ENCODE peak calls at places on chromosomes 3 and 15, in nine cellular contexts. R is cardiac muscle cell, Q is psoas muscle, V is GM12864, G is fibroblast of pulmonary artery, Z is fibroblast of lung, S is heart right ventricle, T is astrocyte, O is astrocyte of the spinal cord. J is an unnamed sample.

GRCh38 chr15:78291052-78291451 is 8.4 kb downstream of the SKIC8 start:
- DNase-seq in Z (no peak), S (no peak), R (no peak), O (no peak), G (no peak), V (no peak), Q (no peak), T (no peak), J (no peak)

GRCh38 chr3:59451041-59451763 is 401.4 kb upstream of the CFAP20DC start:
- DNase-seq in S (peak; percentile 12), G (no peak), Q (no peak), Z (peak; percentile 16), V (peak; percentile 97), R (no peak), T (no peak), O (no peak), J (no peak)

GRCh38 chr3:181629701-181630100 is 82.0 kb upstream of the SOX2 start:
- DNase-seq in Q (no peak), V (no peak), Z (peak; percentile 32), R (peak; percentile 7), S (no peak), T (no peak), G (no peak), O (no peak), J (no peak)

GRCh38 chr3:115790759-115791158 is 167.4 kb downstream of the GAP43 start:
- DNase-seq in Z (peak; percentile 100), V (no peak), O (peak; percentile 98), G (peak; percentile 96), R (peak; percentile 90), Q (no peak), S (no peak), T (peak; percentile 100), J (peak; percentile 80)

GRCh38 chr3:125140011-125140813 is 72.3 kb downstream of the SLC12A8 start:
- DNase-seq in V (no peak), G (peak; percentile 46), T (peak; percentile 86), Q (no peak), S (no peak), Z (peak; percentile 90), R (peak; percentile 58), O (peak; percentile 58), J (no peak)

GRCh38 chr3:150480802-150481201 is 65.5 kb downstream of the SERP1 start:
- DNase-seq in Z (no peak), T (no peak), O (no peak), Q (no peak), R (no peak), G (no peak), S (no peak), V (no peak), J (no peak)

GRCh38 chr15:87755226-87755625 is 501.3 kb downstream of the NTRK3 start:
- DNase-seq in S (no peak), Z (no peak), G (no peak), R (no peak), O (no peak), T (no peak), V (no peak), Q (no peak), J (no peak)

GRCh38 chr15:82063055-82063454 is 17.2 kb upstream of the MEX3B start:
- DNase-seq in T (no peak), S (no peak), Q (no peak), V (no peak), G (no peak), O (no peak), R (no peak), Z (no peak), J (no peak)

GRCh38 chr3:171206283-171206682 is 179.8 kb upstream of the SLC2A2 start:
- DNase-seq in S (no peak), O (no peak), Q (no peak), R (no peak), T (no peak), G (no peak), V (peak; percentile 40), Z (no peak), J (no peak)

GRCh38 chr15:80929689-80930088 is 59.9 kb downstream of the MESD start:
- DNase-seq in O (peak; percentile 24), Q (no peak), Z (peak; percentile 88), R (no peak), G (no peak), V (no peak), T (peak; percentile 86), S (no peak), J (no peak)

GRCh38 chr3:89107461-89108035 is at the start of gene EPHA3:
- DNase-seq in Z (peak; percentile 84), S (peak; percentile 82), O (peak; percentile 78), G (peak; percentile 60), V (no peak), T (peak; percentile 74), R (peak; percentile 75), Q (peak; percentile 85), J (peak; percentile 5)

GRCh38 chr3:183988216-183988790 is 29.4 kb downstream of the ABCC5 start:
- DNase-seq in R (peak; percentile 76), V (no peak), Z (peak; percentile 77), T (peak; percentile 72), G (peak; percentile 17), Q (no peak), O (peak; percentile 47), S (no peak), J (peak; percentile 52)

GRCh38 chr15:66721501-66721937 is 19.5 kb downstream of the SMAD6 start:
- DNase-seq in O (no peak), Z (no peak), S (no peak), V (no peak), T (no peak), Q (no peak), G (no peak), R (no peak), J (no peak)

GRCh38 chr3:23806322-23807160 is 786 bp downstream of the UBE2E1 start:
- DNase-seq in O (peak; percentile 20), V (no peak), R (no peak), G (peak; percentile 11), Q (peak; percentile 66), Z (peak; percentile 9), S (peak; percentile 41), T (no peak), J (no peak)

GRCh38 chr3:42067324-42067723 is 23.8 kb upstream of the TRAK1 start:
- DNase-seq in V (peak; percentile 86), O (peak; percentile 82), R (peak; percentile 82), G (peak; percentile 87), Q (no peak), S (peak; percentile 44), Z (peak; percentile 48), T (peak; percentile 46), J (no peak)

GRCh38 chr3:53082736-53083135 is 36.9 kb upstream of the SFMBT1 start:
- DNase-seq in V (no peak), Z (no peak), R (no peak), T (no peak), G (no peak), Q (no peak), S (no peak), O (no peak), J (no peak)

GRCh38 chr3:53083496-53083895 is 37.6 kb upstream of the SFMBT1 start:
- DNase-seq in R (peak; percentile 60), Z (peak; percentile 62), O (peak; percentile 73), S (peak; percentile 65), G (peak; percentile 57), V (no peak), Q (peak; percentile 69), T (peak; percentile 43), J (peak; percentile 52)

GRCh38 chr3:53085476-53085875 is 39.6 kb upstream of the SFMBT1 start:
- DNase-seq in Q (no peak), G (no peak), O (no peak), S (no peak), T (no peak), V (no peak), R (no peak), Z (no peak), J (no peak)

GRCh38 chr3:53084310-53085001 is 38.6 kb upstream of the SFMBT1 start:
- DNase-seq in Q (no peak), Z (peak; percentile 52), T (peak; percentile 42), O (no peak), S (peak; percentile 67), G (no peak), R (no peak), V (no peak), J (no peak)

GRCh38 chr3:53083949-53084309 is 38.1 kb upstream of the SFMBT1 start:
- DNase-seq in S (no peak), G (no peak), V (no peak), Q (no peak), Z (no peak), O (no peak), R (peak; percentile 8), T (no peak), J (no peak)
- H3K4me3 ChIP-seq in S (no peak overlapping the region), G (no peak overlapping the region), V (no peak overlapping the region), Q (no peak overlapping the region), Z (no peak overlapping the region), O (no peak overlapping the region), R (no peak overlapping the region), T (no peak overlapping the region), J (no peak overlapping the region)

GRCh38 chr15:44298878-44299277 is 10.4 kb downstream of the GOLM2 start:
- DNase-seq in Q (no peak), G (no peak), T (no peak), Z (no peak), S (no peak), O (no peak), R (no peak), V (no peak), J (no peak)
- TF ChIP-seq CTCF in Q (no peak), G (peak; percentile 45), T (peak; percentile 28), Z (peak; percentile 45), S (no peak), O (peak; percentile 50), R (peak; percentile 32), V (peak; percentile 48), J (peak; percentile 33)

DNA sequence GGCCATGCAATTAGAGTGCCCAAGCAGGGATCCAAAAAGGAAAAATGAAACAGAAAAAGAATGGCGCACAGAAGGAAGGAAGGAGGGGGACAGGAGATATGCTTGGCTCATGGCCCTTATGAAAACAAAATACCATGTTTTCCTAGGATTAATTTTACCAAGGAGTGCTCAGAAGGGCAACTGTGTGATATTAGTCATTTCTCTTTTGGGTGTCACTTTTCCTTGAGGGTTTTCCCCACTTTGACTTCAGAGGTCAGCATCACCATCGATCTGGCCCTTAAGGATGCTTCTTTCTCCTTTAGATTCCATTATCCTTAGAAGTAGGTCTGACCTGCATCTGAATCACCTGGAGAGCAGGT is 1.4 kb downstream of the PARP14 start:
- DNase-seq in Q (no peak), T (no peak), O (no peak), Z (no peak), G (no peak), R (no peak), V (no peak), S (no peak), J (no peak)
- H3K4me3 ChIP-seq in Q (peak overlapping the region; percentile 78), T (no peak overlapping the region), O (peak overlapping the region; percentile 79), Z (peak overlapping the region; percentile 82), G (peak overlapping the region; percentile 82), R (no peak overlapping the region), V (peak overlapping the region; percentile 70), S (peak overlapping the region; percentile 83), J (no peak overlapping the region)

DNA sequence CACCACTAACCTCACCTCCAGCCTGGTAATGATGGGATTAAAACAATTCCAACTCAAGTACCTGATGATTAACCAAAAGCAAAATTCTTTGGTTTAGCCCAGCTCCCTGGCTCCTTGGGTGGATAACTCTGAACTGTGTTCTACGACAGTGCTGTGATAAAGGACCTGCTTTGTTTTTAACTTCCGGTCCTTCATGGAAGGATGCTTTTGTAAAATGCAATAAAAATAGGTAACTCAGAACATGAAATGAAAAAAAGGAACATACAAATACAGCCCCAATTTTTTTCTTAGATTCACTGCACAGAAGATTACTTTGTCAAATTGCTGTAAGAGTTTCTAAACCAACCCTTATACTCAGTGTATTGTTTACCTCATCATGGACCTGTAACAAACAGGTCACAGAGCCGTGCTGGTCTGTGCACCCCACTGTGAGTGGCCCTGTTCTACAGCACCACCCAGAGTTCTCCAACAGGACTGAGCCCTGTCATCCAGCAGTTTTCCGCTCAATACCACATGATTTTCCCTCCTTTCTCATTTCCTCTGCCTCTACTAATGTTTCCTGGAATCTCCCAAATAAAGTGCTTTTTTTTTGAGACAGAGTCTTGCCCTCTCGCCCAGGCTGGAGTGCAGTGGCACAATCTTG is 4.9 kb upstream of the PCYT1A start:
- DNase-seq in Q (no peak), R (no peak), Z (no peak), V (peak; percentile 24), O (no peak), T (no peak), G (no peak), S (no peak), J (no peak)
- TF ChIP-seq CTCF in Q (no peak), R (no peak), Z (no peak), V (peak; percentile 34), O (no peak), T (no peak), G (no peak), S (no peak), J (no peak)